ENCODE peak calls at places on chromosome 15, in ten cellular contexts. S is stimulated activated CD4-positive, alpha-beta T cell treated with anti-CD3 and anti-CD28 coated beads, Interleukin-4, amount 100 ng/mL, for 4 hours; M is substantia nigra; U is NCI-H1092; O is AG10803; W is activated CD4-positive, alpha-beta T cell treated with anti-CD3 and anti-CD28 coated beads for 24 hours; E is SHP77; V is HT-29; G is GF-D8; D is skeletal muscle cell. I is an unnamed sample.

GRCh38 chr15:84621358-84621979 is 20.7 kb downstream of the ZSCAN2 start:
- DNase-seq in S (no peak), M (no peak), U (no peak), O (no peak), W (no peak), E (no peak), V (no peak), G (no peak), D (no peak), I (no peak)

GRCh38 chr15:90895571-90896117 is 7.5 kb upstream of the MAN2A2 start:
- DNase-seq in S (no peak), M (peak), U (peak), O (no peak), W (no peak), E (peak), V (peak), G (no peak), D (no peak), I (no peak)

GRCh38 chr15:80789296-80789695 is 10.1 kb downstream of the CEMIP start:
- DNase-seq in S (no peak), M (no peak), U (no peak), O (peak), W (no peak), E (no peak), V (no peak), G (no peak), D (no peak), I (no peak)

GRCh38 chr15:52523192-52523591 is 5.5 kb downstream of the MYO5A start:
- DNase-seq in S (no peak), M (no peak), U (no peak), O (peak), W (no peak), E (no peak), V (no peak), G (no peak), D (peak), I (no peak)

GRCh38 chr15:51600114-51600513 is 22.5 kb downstream of the DMXL2 start:
- DNase-seq in S (no peak), M (no peak), U (no peak), O (no peak), W (no peak), E (no peak), V (peak), G (no peak), D (no peak), I (no peak)

GRCh38 chr15:65418596-65418995 is 4.2 kb downstream of the IGDCC4 start:
- DNase-seq in S (no peak), M (no peak), U (no peak), O (no peak), W (no peak), E (no peak), V (no peak), G (no peak), D (no peak), I (no peak)

GRCh38 chr15:31304736-31305365 is 21.8 kb upstream of the KLF13 start:
- DNase-seq in S (no peak), M (no peak), U (peak), O (no peak), W (no peak), E (peak), V (peak), G (no peak), D (no peak), I (no peak)

GRCh38 chr15:90552162-90552928 is 22.6 kb downstream of the CRTC3 start:
- DNase-seq in S (no peak), M (no peak), U (no peak), O (peak), W (no peak), E (no peak), V (no peak), G (no peak), D (peak), I (no peak)

GRCh38 chr15:101323793-101324505 is 28.9 kb upstream of the SNRPA1 start:
- DNase-seq in S (no peak), M (no peak), U (no peak), O (no peak), W (no peak), E (no peak), V (no peak), G (no peak), D (no peak), I (no peak)

GRCh38 chr15:69087581-69087980 is 72.9 kb upstream of the GLCE start:
- DNase-seq in S (no peak), M (no peak), U (no peak), O (no peak), W (no peak), E (no peak), V (no peak), G (no peak), D (no peak), I (no peak)

GRCh38 chr15:68440136-68440535 is 8.2 kb upstream of the ITGA11 start:
- DNase-seq in S (no peak), M (no peak), U (no peak), O (no peak), W (no peak), E (no peak), V (no peak), G (no peak), D (no peak), I (no peak)

GRCh38 chr15:89399070-89399389 is 64.4 kb upstream of the POLG start:
- DNase-seq in S (no peak), M (no peak), U (no peak), O (no peak), W (no peak), E (no peak), V (no peak), G (no peak), D (no peak), I (no peak)

GRCh38 chr15:60774829-60775228 is 295.9 kb upstream of the ICE2 start:
- DNase-seq in S (no peak), M (no peak), U (no peak), O (no peak), W (no peak), E (no peak), V (no peak), G (no peak), D (no peak), I (no peak)

GRCh38 chr15:62495670-62496328 is 330.7 kb upstream of the C2CD4B start:
- DNase-seq in S (no peak), M (no peak), U (no peak), O (peak), W (no peak), E (no peak), V (no peak), G (no peak), D (peak), I (no peak)

GRCh38 chr15:64597469-64597806 is 137.1 kb downstream of the ZNF609 start:
- DNase-seq in S (no peak), M (no peak), U (peak), O (no peak), W (no peak), E (no peak), V (no peak), G (no peak), D (no peak), I (no peak)

GRCh38 chr15:77602800-77603199 is 29.9 kb downstream of the LINGO1 start:
- DNase-seq in S (no peak), M (no peak), U (no peak), O (no peak), W (no peak), E (no peak), V (no peak), G (no peak), D (no peak), I (no peak)

GRCh38 chr15:62533687-62534086 is 368.6 kb upstream of the C2CD4B start:
- DNase-seq in S (no peak), M (no peak), U (no peak), O (peak), W (no peak), E (no peak), V (no peak), G (no peak), D (no peak), I (no peak)

GRCh38 chr15:47846128-47846868 is 129.0 kb downstream of the SEMA6D start:
- DNase-seq in S (no peak), M (peak), U (no peak), O (no peak), W (no peak), E (no peak), V (no peak), G (no peak), D (no peak), I (no peak)

GRCh38 chr15:34619151-34619550 is 35.7 kb upstream of the GOLGA8B start:
- DNase-seq in S (no peak), M (no peak), U (no peak), O (no peak), W (no peak), E (no peak), V (no peak), G (no peak), D (no peak), I (no peak)